ENCODE peak calls at places on chromosomes 16 and 17, in seven cellular contexts. One of them, this sample, is unnamed.

GRCh38 chr16:56604966-56605365 is 3.4 kb upstream of the MT2A start:
- DNase-seq in Calu3: no peak
- DNase-seq in fibroblast of lung: no peak
- DNase-seq in GM13976: no peak
- DNase-seq in pancreas: no peak
- DNase-seq in astrocyte of the spinal cord: no peak
- DNase-seq in GM06990: no peak
- DNase-seq in this sample: no peak

GRCh38 chr16:23867566-23867965 is 31.8 kb downstream of the PRKCB start:
- DNase-seq in GM13976: no peak
- DNase-seq in fibroblast of lung: no peak
- DNase-seq in Calu3: no peak
- DNase-seq in pancreas: no peak
- DNase-seq in GM06990: no peak
- DNase-seq in astrocyte of the spinal cord: no peak
- DNase-seq in this sample: no peak

GRCh38 chr16:10590342-10590741 is 9.9 kb upstream of the EMP2 start:
- DNase-seq in fibroblast of lung: no peak
- DNase-seq in astrocyte of the spinal cord: no peak
- DNase-seq in Calu3: no peak
- DNase-seq in GM13976: no peak
- DNase-seq in GM06990: no peak
- DNase-seq in pancreas: no peak
- DNase-seq in this sample: no peak

GRCh38 chr16:11309895-11310633 is 28.9 kb upstream of the PRM1 start:
- DNase-seq in pancreas: no peak
- DNase-seq in GM06990: peak
- DNase-seq in Calu3: no peak
- DNase-seq in fibroblast of lung: no peak
- DNase-seq in GM13976: no peak
- DNase-seq in astrocyte of the spinal cord: no peak
- DNase-seq in this sample: no peak

GRCh38 chr16:30066882-30067583 is 1.5 kb downstream of the ALDOA start:
- DNase-seq in GM06990: no peak
- DNase-seq in astrocyte of the spinal cord: no peak
- DNase-seq in GM13976: no peak
- DNase-seq in Calu3: no peak
- DNase-seq in fibroblast of lung: no peak
- DNase-seq in pancreas: no peak
- DNase-seq in this sample: no peak

GRCh38 chr17:80720624-80721577 is 176.3 kb downstream of the RPTOR start:
- DNase-seq in astrocyte of the spinal cord: peak
- DNase-seq in Calu3: peak
- DNase-seq in GM06990: no peak
- DNase-seq in pancreas: no peak
- DNase-seq in fibroblast of lung: peak
- DNase-seq in GM13976: no peak
- DNase-seq in this sample: peak

GRCh38 chr16:84266451-84266850 is 26.6 kb upstream of the KCNG4 start:
- DNase-seq in GM13976: peak
- DNase-seq in Calu3: peak
- DNase-seq in GM06990: no peak
- DNase-seq in fibroblast of lung: peak
- DNase-seq in astrocyte of the spinal cord: peak
- DNase-seq in pancreas: peak
- DNase-seq in this sample: peak

GRCh38 chr17:48439875-48440505 is 10.0 kb upstream of the SKAP1 start:
- DNase-seq in astrocyte of the spinal cord: no peak
- DNase-seq in GM13976: no peak
- DNase-seq in fibroblast of lung: peak
- DNase-seq in pancreas: peak
- DNase-seq in GM06990: peak
- DNase-seq in Calu3: no peak
- DNase-seq in this sample: no peak

GRCh38 chr17:76213491-76213890 is 26.8 kb downstream of the RNF157 start:
- DNase-seq in astrocyte of the spinal cord: no peak
- DNase-seq in GM13976: no peak
- DNase-seq in GM06990: no peak
- DNase-seq in fibroblast of lung: no peak
- DNase-seq in Calu3: no peak
- DNase-seq in pancreas: no peak
- DNase-seq in this sample: no peak

GRCh38 chr16:53034306-53034705 is 18.4 kb downstream of the CHD9NB start:
- DNase-seq in GM13976: no peak
- DNase-seq in astrocyte of the spinal cord: no peak
- DNase-seq in fibroblast of lung: no peak
- DNase-seq in pancreas: no peak
- DNase-seq in Calu3: no peak
- DNase-seq in GM06990: no peak
- DNase-seq in this sample: no peak

GRCh38 chr16:5938607-5939006 is 841.0 kb upstream of the EEF2KMT start:
- DNase-seq in pancreas: no peak
- DNase-seq in GM06990: no peak
- DNase-seq in astrocyte of the spinal cord: no peak
- DNase-seq in GM13976: no peak
- DNase-seq in fibroblast of lung: no peak
- DNase-seq in Calu3: no peak
- DNase-seq in this sample: no peak

GRCh38 chr17:6509295-6509771 is 47.0 kb downstream of the PITPNM3 start:
- DNase-seq in GM06990: no peak
- DNase-seq in Calu3: peak
- DNase-seq in astrocyte of the spinal cord: no peak
- DNase-seq in pancreas: no peak
- DNase-seq in fibroblast of lung: no peak
- DNase-seq in GM13976: no peak
- DNase-seq in this sample: peak

GRCh38 chr17:58527949-58528348 is 13.5 kb upstream of the MTMR4 start:
- DNase-seq in astrocyte of the spinal cord: peak
- DNase-seq in GM06990: no peak
- DNase-seq in fibroblast of lung: no peak
- DNase-seq in GM13976: no peak
- DNase-seq in pancreas: no peak
- DNase-seq in Calu3: peak
- DNase-seq in this sample: peak

GRCh38 chr17:33864758-33865229 is 390.3 kb upstream of the CCL2 start:
- DNase-seq in astrocyte of the spinal cord: no peak
- DNase-seq in pancreas: no peak
- DNase-seq in fibroblast of lung: no peak
- DNase-seq in GM06990: no peak
- DNase-seq in Calu3: no peak
- DNase-seq in GM13976: no peak
- DNase-seq in this sample: no peak

GRCh38 chr16:53726625-53727024 is 22.7 kb downstream of the FTO start:
- DNase-seq in fibroblast of lung: no peak
- DNase-seq in astrocyte of the spinal cord: no peak
- DNase-seq in Calu3: no peak
- DNase-seq in pancreas: no peak
- DNase-seq in GM13976: no peak
- DNase-seq in GM06990: no peak
- DNase-seq in this sample: no peak

GRCh38 chr17:19657182-19657581 is 8.6 kb downstream of the ALDH3A2 start:
- DNase-seq in pancreas: no peak
- DNase-seq in GM06990: no peak
- DNase-seq in fibroblast of lung: no peak
- DNase-seq in Calu3: no peak
- DNase-seq in astrocyte of the spinal cord: no peak
- DNase-seq in GM13976: no peak
- DNase-seq in this sample: no peak

GRCh38 chr16:50153648-50154368 is 702 bp downstream of the TENT4B start:
- DNase-seq in Calu3: peak
- DNase-seq in GM06990: peak
- DNase-seq in GM13976: peak
- DNase-seq in fibroblast of lung: no peak
- DNase-seq in astrocyte of the spinal cord: no peak
- DNase-seq in pancreas: peak
- DNase-seq in this sample: peak

GRCh38 chr16:84271866-84272265 is 22.8 kb upstream of the WFDC1 start:
- DNase-seq in GM06990: no peak
- DNase-seq in Calu3: no peak
- DNase-seq in pancreas: no peak
- DNase-seq in GM13976: no peak
- DNase-seq in fibroblast of lung: no peak
- DNase-seq in astrocyte of the spinal cord: no peak
- DNase-seq in this sample: no peak

GRCh38 chr16:66934138-66934838 is at the start of gene CIAO2B:
- DNase-seq in Calu3: peak
- DNase-seq in GM06990: peak
- DNase-seq in astrocyte of the spinal cord: peak
- DNase-seq in GM13976: peak
- DNase-seq in pancreas: peak
- DNase-seq in fibroblast of lung: peak
- DNase-seq in this sample: peak

GRCh38 chr17:38605852-38606645 is at the start of gene SRCIN1:
- DNase-seq in Calu3: peak
- DNase-seq in GM06990: peak
- DNase-seq in fibroblast of lung: no peak
- DNase-seq in astrocyte of the spinal cord: no peak
- DNase-seq in pancreas: peak
- DNase-seq in GM13976: peak
- DNase-seq in this sample: no peak

GRCh38 chr16:11152205-11152604 is 103.8 kb downstream of the SOCS1 start:
- DNase-seq in astrocyte of the spinal cord: no peak
- DNase-seq in pancreas: no peak
- DNase-seq in Calu3: no peak
- DNase-seq in fibroblast of lung: no peak
- DNase-seq in GM06990: no peak
- DNase-seq in GM13976: no peak
- DNase-seq in this sample: no peak

GRCh38 chr16:67541391-67542263 is 13.0 kb downstream of the RIPOR1 start:
- DNase-seq in pancreas: peak
- DNase-seq in GM13976: no peak
- DNase-seq in fibroblast of lung: no peak
- DNase-seq in GM06990: no peak
- DNase-seq in astrocyte of the spinal cord: peak
- DNase-seq in Calu3: peak
- DNase-seq in this sample: no peak

GRCh38 chr16:29154676-29155121 is 169.8 kb downstream of the LAT start:
- DNase-seq in astrocyte of the spinal cord: peak
- DNase-seq in GM13976: no peak
- DNase-seq in fibroblast of lung: peak
- DNase-seq in GM06990: no peak
- DNase-seq in pancreas: no peak
- DNase-seq in Calu3: no peak
- DNase-seq in this sample: no peak

GRCh38 chr17:50210249-50211225 is 9.1 kb upstream of the COL1A1 start:
- DNase-seq in astrocyte of the spinal cord: peak
- DNase-seq in fibroblast of lung: peak
- DNase-seq in GM06990: no peak
- DNase-seq in pancreas: peak
- DNase-seq in GM13976: no peak
- DNase-seq in Calu3: peak
- DNase-seq in this sample: peak

GRCh38 chr17:13492351-13493122 is 109.2 kb downstream of the HS3ST3A1 start:
- DNase-seq in pancreas: no peak
- DNase-seq in astrocyte of the spinal cord: no peak
- DNase-seq in GM06990: no peak
- DNase-seq in fibroblast of lung: no peak
- DNase-seq in Calu3: no peak
- DNase-seq in GM13976: no peak
- DNase-seq in this sample: no peak

GRCh38 chr17:49229805-49230600 is 584 bp downstream of the PHOSPHO1 start:
- DNase-seq in GM06990: no peak
- DNase-seq in fibroblast of lung: no peak
- DNase-seq in GM13976: no peak
- DNase-seq in astrocyte of the spinal cord: no peak
- DNase-seq in Calu3: no peak
- DNase-seq in pancreas: no peak
- DNase-seq in this sample: no peak

GRCh38 chr17:19647697-19648474 is 665 bp upstream of the ALDH3A2 start:
- DNase-seq in astrocyte of the spinal cord: peak
- DNase-seq in GM06990: no peak
- DNase-seq in fibroblast of lung: peak
- DNase-seq in Calu3: peak
- DNase-seq in pancreas: peak
- DNase-seq in GM13976: no peak
- DNase-seq in this sample: peak

DNA sequence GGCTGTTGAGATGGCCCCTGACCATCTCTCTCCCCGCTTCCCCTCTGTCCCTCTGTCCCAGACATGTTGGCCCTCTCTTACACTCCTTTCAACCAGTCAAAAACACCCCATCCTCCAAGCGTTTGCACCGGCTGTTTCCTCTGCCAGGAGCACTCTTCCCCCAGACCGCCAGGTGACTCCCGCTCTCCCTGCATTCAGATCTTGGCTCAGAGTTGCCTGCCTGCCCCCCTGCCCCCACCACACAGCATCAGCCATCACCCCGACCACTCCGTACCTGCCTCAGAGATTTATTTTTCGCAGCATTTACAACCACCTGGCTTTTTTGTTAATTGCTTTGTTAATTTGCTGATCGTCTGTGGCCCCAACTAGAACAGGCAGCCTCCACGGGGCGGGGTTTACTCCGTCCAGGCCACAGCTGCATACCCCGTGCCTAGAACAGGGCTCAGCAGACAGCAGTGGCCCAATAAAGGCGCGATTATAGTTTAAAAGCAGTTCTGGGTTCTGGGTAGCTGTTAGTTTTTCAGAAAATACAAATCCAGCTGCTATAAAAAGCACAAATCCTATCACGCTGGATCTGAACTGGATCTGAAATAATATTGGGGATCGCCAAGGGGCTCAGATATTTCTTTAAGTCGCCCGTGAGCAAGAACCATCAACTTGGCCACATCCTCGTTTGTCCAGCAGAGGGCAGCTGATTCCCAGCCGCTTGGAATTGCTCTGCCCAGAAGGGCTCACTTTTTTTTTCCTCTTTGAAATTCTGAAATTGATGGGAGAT is 173.6 kb downstream of the IRF8 start:
- DNase-seq in GM13976: peak
- DNase-seq in astrocyte of the spinal cord: peak
- DNase-seq in pancreas: peak
- DNase-seq in GM06990: no peak
- DNase-seq in fibroblast of lung: peak
- DNase-seq in Calu3: peak
- DNase-seq in this sample: peak
- TF ChIP-seq CTCF in GM13976: peak
- TF ChIP-seq CTCF in astrocyte of the spinal cord: peak
- TF ChIP-seq CTCF in pancreas: peak
- TF ChIP-seq CTCF in GM06990: peak
- TF ChIP-seq CTCF in fibroblast of lung: peak
- TF ChIP-seq CTCF in Calu3: peak
- TF ChIP-seq CTCF in this sample: peak

GRCh38 chr16:85444879-85445778 is 168.0 kb upstream of the GSE1 start:
- DNase-seq in fibroblast of lung: no peak
- DNase-seq in pancreas: peak
- DNase-seq in Calu3: peak
- DNase-seq in GM13976: no peak
- DNase-seq in GM06990: no peak
- DNase-seq in astrocyte of the spinal cord: no peak
- DNase-seq in this sample: no peak
- TF ChIP-seq CTCF in fibroblast of lung: no peak
- TF ChIP-seq CTCF in pancreas: no peak
- TF ChIP-seq CTCF in Calu3: no peak
- TF ChIP-seq CTCF in GM13976: no peak
- TF ChIP-seq CTCF in GM06990: no peak
- TF ChIP-seq CTCF in astrocyte of the spinal cord: no peak
- TF ChIP-seq CTCF in this sample: no peak

GRCh38 chr17:39672522-39673334 is 4.5 kb downstream of the PNMT start:
- DNase-seq in Calu3: peak
- DNase-seq in GM06990: no peak
- DNase-seq in astrocyte of the spinal cord: no peak
- DNase-seq in pancreas: no peak
- DNase-seq in fibroblast of lung: no peak
- DNase-seq in GM13976: no peak
- DNase-seq in this sample: no peak
- TF ChIP-seq CTCF in Calu3: no peak
- TF ChIP-seq CTCF in GM06990: no peak
- TF ChIP-seq CTCF in astrocyte of the spinal cord: peak
- TF ChIP-seq CTCF in pancreas: no peak
- TF ChIP-seq CTCF in fibroblast of lung: no peak
- TF ChIP-seq CTCF in GM13976: no peak
- TF ChIP-seq CTCF in this sample: no peak

GRCh38 chr16:2056681-2057407 is 9.1 kb downstream of the TSC2 start:
- DNase-seq in GM13976: no peak
- DNase-seq in pancreas: no peak
- DNase-seq in fibroblast of lung: no peak
- DNase-seq in Calu3: no peak
- DNase-seq in astrocyte of the spinal cord: no peak
- DNase-seq in GM06990: no peak
- DNase-seq in this sample: peak
- TF ChIP-seq CTCF in GM13976: no peak
- TF ChIP-seq CTCF in pancreas: no peak
- TF ChIP-seq CTCF in fibroblast of lung: peak
- TF ChIP-seq CTCF in Calu3: no peak
- TF ChIP-seq CTCF in astrocyte of the spinal cord: peak
- TF ChIP-seq CTCF in GM06990: no peak
- TF ChIP-seq CTCF in this sample: peak

This sample was measured in fibroblast of pulmonary artery.